ENCODE peak calls at places on chromosomes 12 and 14, in nine cellular contexts. T is RWPE2; J is Peyer's patch; R is psoas muscle; V is neuronal stem cell; P is lung; X is left lung; Z is CD4-positive, CD25-positive, alpha-beta regulatory T cell; C is lower lobe of right lung. I is an unnamed sample. For H3K36me3, the result is how much of the 10 kb centered on the place peaks cover.

GRCh38 chr12:111503116-111503515 is 96.0 kb downstream of the ATXN2 start:
- DNase-seq in T (no peak), J (no peak), R (no peak), V (no peak), P (no peak), X (no peak), Z (no peak), C (no peak), I (no peak)

GRCh38 chr12:85681333-85681732 is 154.9 kb downstream of the RASSF9 start:
- DNase-seq in T (no peak), J (no peak), R (no peak), V (no peak), P (no peak), X (no peak), Z (no peak), C (no peak), I (no peak)

GRCh38 chr14:100155049-100155621 is 4.3 kb downstream of the DEGS2 start:
- DNase-seq in T (no peak), J (peak), R (no peak), V (no peak), P (no peak), X (no peak), Z (no peak), C (no peak), I (peak)

GRCh38 chr12:2586159-2587035 is 208.4 kb upstream of the FKBP4 start:
- DNase-seq in T (peak), J (no peak), R (no peak), V (no peak), P (no peak), X (no peak), Z (no peak), C (no peak), I (no peak)

GRCh38 chr12:85633491-85633890 is 202.7 kb downstream of the RASSF9 start:
- DNase-seq in T (no peak), J (no peak), R (no peak), V (no peak), P (no peak), X (no peak), Z (no peak), C (no peak), I (no peak)

GRCh38 chr12:19198272-19198671 is 68.7 kb downstream of the PLEKHA5 start:
- DNase-seq in T (no peak), J (no peak), R (no peak), V (no peak), P (no peak), X (no peak), Z (no peak), C (no peak), I (no peak)

GRCh38 chr14:52061380-52061779 is 7.5 kb downstream of the NID2 start:
- DNase-seq in T (no peak), J (no peak), R (no peak), V (no peak), P (no peak), X (no peak), Z (no peak), C (no peak), I (no peak)

GRCh38 chr12:50112456-50113218 is 601 bp downstream of the COX14 start:
- DNase-seq in T (no peak), J (no peak), R (no peak), V (no peak), P (peak), X (peak), Z (no peak), C (no peak), I (peak)

GRCh38 chr14:43795600-43796228 is 711.4 kb downstream of the FSCB start:
- DNase-seq in T (no peak), J (no peak), R (no peak), V (no peak), P (no peak), X (no peak), Z (no peak), C (no peak), I (no peak)

GRCh38 chr12:54009171-54010052 is 627 bp downstream of the HOXC8 start:
- DNase-seq in T (no peak), J (no peak), R (no peak), V (no peak), P (no peak), X (no peak), Z (no peak), C (no peak), I (no peak)

GRCh38 chr12:40138526-40138925 is 32.6 kb upstream of the SLC2A13 start:
- DNase-seq in T (no peak), J (no peak), R (no peak), V (no peak), P (no peak), X (no peak), Z (no peak), C (no peak), I (no peak)

GRCh38 chr12:123597100-123597499 is 4.8 kb upstream of the DDX55 start:
- DNase-seq in T (no peak), J (no peak), R (no peak), V (no peak), P (no peak), X (no peak), Z (no peak), C (no peak), I (no peak)
- H3K36me3 ChIP-seq in T (half or more), J (under half), R (half or more), V (half or more), P (under half), X (half or more), Z (under half), C (half or more), I (under half)

GRCh38 chr12:67661311-67662011 is 12.9 kb downstream of the DYRK2 start:
- DNase-seq in T (no peak), J (no peak), R (no peak), V (no peak), P (no peak), X (no peak), Z (no peak), C (no peak), I (no peak)
- H3K36me3 ChIP-seq in T (half or more), J (under half), R (under half), V (half or more), P (under half), X (under half), Z (half or more), C (under half), I (under half)

GRCh38 chr14:103006991-103007520 is 50.3 kb downstream of the CDC42BPB start:
- DNase-seq in T (no peak), J (no peak), R (no peak), V (no peak), P (no peak), X (no peak), Z (no peak), C (no peak), I (no peak)
- H3K36me3 ChIP-seq in T (half or more), J (under half), R (under half), V (half or more), P (under half), X (under half), Z (under half), C (half or more), I (under half)

DNA sequence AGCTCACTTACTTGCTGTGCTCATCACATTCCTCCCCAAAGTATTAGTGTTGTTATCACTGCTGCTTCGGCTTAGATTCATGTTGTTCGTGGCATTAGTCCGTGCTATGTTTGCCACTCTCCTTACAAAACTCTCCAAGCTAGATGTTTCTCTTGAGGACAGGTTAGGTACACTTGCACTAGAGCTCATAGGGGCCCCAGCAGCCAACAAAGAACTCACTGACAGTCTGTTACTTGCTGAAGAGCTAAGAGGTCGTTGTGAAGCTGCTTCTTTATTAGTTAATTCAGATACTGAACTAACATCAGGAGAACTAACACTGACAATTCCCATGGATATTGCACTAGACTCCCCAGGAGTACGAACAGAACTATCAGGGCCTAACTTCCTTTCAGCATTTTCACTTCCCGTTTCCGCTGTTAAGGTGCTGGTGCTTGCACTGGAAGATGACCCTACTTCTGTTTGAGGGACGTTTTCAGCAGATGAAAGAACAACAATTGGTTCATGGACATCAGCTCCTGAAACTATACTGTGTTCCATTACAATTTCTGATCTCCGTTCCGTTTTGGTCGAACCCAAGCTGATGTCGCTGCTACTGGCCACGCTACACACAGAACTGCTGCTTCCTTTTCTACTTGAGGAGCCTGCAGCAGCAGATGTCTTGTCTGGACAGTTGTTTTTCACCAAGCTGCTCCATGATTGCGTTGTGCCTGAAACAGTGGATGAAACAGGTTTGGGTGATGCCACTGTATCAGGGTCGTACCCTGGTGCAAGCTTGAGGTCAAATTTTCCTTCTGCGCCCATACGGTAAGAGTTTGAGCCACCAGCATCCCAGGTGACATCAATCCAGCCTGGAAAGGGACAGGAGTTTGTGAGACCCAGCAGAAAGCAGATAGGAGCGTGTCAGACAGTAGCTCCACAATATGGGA is 78.7 kb downstream of the HECTD1 start:
- DNase-seq in T (no peak), J (no peak), R (no peak), V (no peak), P (no peak), X (no peak), Z (no peak), C (no peak), I (no peak)
- H3K36me3 ChIP-seq in T (half or more), J (under half), R (half or more), V (half or more), P (under half), X (half or more), Z (half or more), C (half or more), I (under half)